ENCODE peak calls at places on chromosomes 13 and 19, in six cellular contexts. One of them, this sample, is unnamed.

GRCh38 chr13:20000062-20000552 is 41.6 kb downstream of the ZMYM2 start:
- DNase-seq in hypothalamus: no peak
- DNase-seq in NCI-H82: no peak
- DNase-seq in endothelial cell: no peak
- DNase-seq in cardiac fibroblast: no peak
- DNase-seq in activated T-cell treated with anti-CD3 and anti-CD28 coated beads, Interleukin-2, amount 50 U/mL, for 72 hours: no peak
- DNase-seq in this sample: peak

GRCh38 chr19:12450817-12451216 is 10.0 kb upstream of the ZNF443 start:
- DNase-seq in cardiac fibroblast: no peak
- DNase-seq in activated T-cell treated with anti-CD3 and anti-CD28 coated beads, Interleukin-2, amount 50 U/mL, for 72 hours: no peak
- DNase-seq in hypothalamus: no peak
- DNase-seq in NCI-H82: no peak
- DNase-seq in endothelial cell: no peak
- DNase-seq in this sample: no peak

GRCh38 chr19:11038511-11038910 is 50.8 kb upstream of the LDLR start:
- DNase-seq in hypothalamus: no peak
- DNase-seq in cardiac fibroblast: no peak
- DNase-seq in activated T-cell treated with anti-CD3 and anti-CD28 coated beads, Interleukin-2, amount 50 U/mL, for 72 hours: no peak
- DNase-seq in endothelial cell: no peak
- DNase-seq in NCI-H82: no peak
- DNase-seq in this sample: no peak

GRCh38 chr13:97621025-97621424 is 187.1 kb downstream of the RAP2A start:
- DNase-seq in hypothalamus: no peak
- DNase-seq in endothelial cell: no peak
- DNase-seq in cardiac fibroblast: no peak
- DNase-seq in activated T-cell treated with anti-CD3 and anti-CD28 coated beads, Interleukin-2, amount 50 U/mL, for 72 hours: no peak
- DNase-seq in NCI-H82: no peak
- DNase-seq in this sample: no peak

GRCh38 chr13:22735381-22735995 is 445.3 kb upstream of the SGCG start:
- DNase-seq in activated T-cell treated with anti-CD3 and anti-CD28 coated beads, Interleukin-2, amount 50 U/mL, for 72 hours: no peak
- DNase-seq in NCI-H82: peak
- DNase-seq in hypothalamus: no peak
- DNase-seq in endothelial cell: no peak
- DNase-seq in cardiac fibroblast: no peak
- DNase-seq in this sample: no peak

GRCh38 chr13:111027481-111028439 is 87.3 kb upstream of the ARHGEF7 start:
- DNase-seq in activated T-cell treated with anti-CD3 and anti-CD28 coated beads, Interleukin-2, amount 50 U/mL, for 72 hours: no peak
- DNase-seq in endothelial cell: no peak
- DNase-seq in NCI-H82: no peak
- DNase-seq in hypothalamus: no peak
- DNase-seq in cardiac fibroblast: no peak
- DNase-seq in this sample: no peak

GRCh38 chr19:10317045-10317856 is 1.4 kb upstream of the FDX2 start:
- DNase-seq in endothelial cell: no peak
- DNase-seq in hypothalamus: no peak
- DNase-seq in NCI-H82: no peak
- DNase-seq in activated T-cell treated with anti-CD3 and anti-CD28 coated beads, Interleukin-2, amount 50 U/mL, for 72 hours: no peak
- DNase-seq in cardiac fibroblast: no peak
- DNase-seq in this sample: no peak

GRCh38 chr19:39494661-39495060 is 4.1 kb upstream of the DLL3 start:
- DNase-seq in cardiac fibroblast: no peak
- DNase-seq in hypothalamus: no peak
- DNase-seq in NCI-H82: peak
- DNase-seq in endothelial cell: no peak
- DNase-seq in activated T-cell treated with anti-CD3 and anti-CD28 coated beads, Interleukin-2, amount 50 U/mL, for 72 hours: no peak
- DNase-seq in this sample: no peak

GRCh38 chr19:28636706-28637105 is 576.2 kb downstream of the UQCRFS1 start:
- DNase-seq in activated T-cell treated with anti-CD3 and anti-CD28 coated beads, Interleukin-2, amount 50 U/mL, for 72 hours: no peak
- DNase-seq in NCI-H82: no peak
- DNase-seq in cardiac fibroblast: no peak
- DNase-seq in endothelial cell: no peak
- DNase-seq in hypothalamus: no peak
- DNase-seq in this sample: no peak

GRCh38 chr19:33683881-33684549 is 62.3 kb downstream of the CHST8 start:
- DNase-seq in hypothalamus: no peak
- DNase-seq in activated T-cell treated with anti-CD3 and anti-CD28 coated beads, Interleukin-2, amount 50 U/mL, for 72 hours: no peak
- DNase-seq in NCI-H82: peak
- DNase-seq in cardiac fibroblast: peak
- DNase-seq in endothelial cell: peak
- DNase-seq in this sample: no peak

GRCh38 chr13:85665286-85665685 is 133.9 kb downstream of the SLITRK6 start:
- DNase-seq in activated T-cell treated with anti-CD3 and anti-CD28 coated beads, Interleukin-2, amount 50 U/mL, for 72 hours: no peak
- DNase-seq in endothelial cell: no peak
- DNase-seq in cardiac fibroblast: no peak
- DNase-seq in hypothalamus: no peak
- DNase-seq in NCI-H82: no peak
- DNase-seq in this sample: peak

GRCh38 chr19:3336680-3337523 is 29.5 kb upstream of the NFIC start:
- DNase-seq in hypothalamus: peak
- DNase-seq in activated T-cell treated with anti-CD3 and anti-CD28 coated beads, Interleukin-2, amount 50 U/mL, for 72 hours: no peak
- DNase-seq in cardiac fibroblast: peak
- DNase-seq in endothelial cell: no peak
- DNase-seq in NCI-H82: peak
- DNase-seq in this sample: no peak

GRCh38 chr19:49775742-49776370 is 9.1 kb downstream of the AP2A1 start:
- DNase-seq in cardiac fibroblast: no peak
- DNase-seq in endothelial cell: no peak
- DNase-seq in hypothalamus: no peak
- DNase-seq in activated T-cell treated with anti-CD3 and anti-CD28 coated beads, Interleukin-2, amount 50 U/mL, for 72 hours: no peak
- DNase-seq in NCI-H82: no peak
- DNase-seq in this sample: no peak

GRCh38 chr13:111031531-111031961 is 83.6 kb upstream of the ARHGEF7 start:
- DNase-seq in endothelial cell: no peak
- DNase-seq in cardiac fibroblast: peak
- DNase-seq in NCI-H82: no peak
- DNase-seq in hypothalamus: no peak
- DNase-seq in activated T-cell treated with anti-CD3 and anti-CD28 coated beads, Interleukin-2, amount 50 U/mL, for 72 hours: peak
- DNase-seq in this sample: no peak

GRCh38 chr19:7862413-7862951 is 11.7 kb downstream of the PRR36 start:
- DNase-seq in activated T-cell treated with anti-CD3 and anti-CD28 coated beads, Interleukin-2, amount 50 U/mL, for 72 hours: peak
- DNase-seq in endothelial cell: peak
- DNase-seq in hypothalamus: peak
- DNase-seq in NCI-H82: no peak
- DNase-seq in cardiac fibroblast: peak
- DNase-seq in this sample: no peak

GRCh38 chr13:51858433-51859247 is 3.1 kb upstream of the CCDC70 start:
- DNase-seq in cardiac fibroblast: no peak
- DNase-seq in endothelial cell: no peak
- DNase-seq in hypothalamus: no peak
- DNase-seq in NCI-H82: no peak
- DNase-seq in activated T-cell treated with anti-CD3 and anti-CD28 coated beads, Interleukin-2, amount 50 U/mL, for 72 hours: no peak
- DNase-seq in this sample: no peak

GRCh38 chr13:90757127-90757680 is 590.3 kb upstream of the MIR17HG start:
- DNase-seq in NCI-H82: no peak
- DNase-seq in cardiac fibroblast: peak
- DNase-seq in endothelial cell: no peak
- DNase-seq in hypothalamus: no peak
- DNase-seq in activated T-cell treated with anti-CD3 and anti-CD28 coated beads, Interleukin-2, amount 50 U/mL, for 72 hours: no peak
- DNase-seq in this sample: no peak

GRCh38 chr13:33676700-33677048 is 141.3 kb upstream of the RFC3 start:
- DNase-seq in endothelial cell: no peak
- DNase-seq in hypothalamus: peak
- DNase-seq in activated T-cell treated with anti-CD3 and anti-CD28 coated beads, Interleukin-2, amount 50 U/mL, for 72 hours: peak
- DNase-seq in cardiac fibroblast: peak
- DNase-seq in NCI-H82: peak
- DNase-seq in this sample: peak

GRCh38 chr13:49367640-49368431 is 76.0 kb downstream of the CAB39L start:
- DNase-seq in activated T-cell treated with anti-CD3 and anti-CD28 coated beads, Interleukin-2, amount 50 U/mL, for 72 hours: no peak
- DNase-seq in hypothalamus: no peak
- DNase-seq in NCI-H82: peak
- DNase-seq in cardiac fibroblast: peak
- DNase-seq in endothelial cell: no peak
- DNase-seq in this sample: no peak

GRCh38 chr19:31274266-31274963 is 74.8 kb downstream of the TSHZ3 start:
- DNase-seq in cardiac fibroblast: no peak
- DNase-seq in activated T-cell treated with anti-CD3 and anti-CD28 coated beads, Interleukin-2, amount 50 U/mL, for 72 hours: no peak
- DNase-seq in endothelial cell: no peak
- DNase-seq in NCI-H82: no peak
- DNase-seq in hypothalamus: no peak
- DNase-seq in this sample: no peak

GRCh38 chr19:46635920-46636761 is at the start of gene GNG8:
- DNase-seq in hypothalamus: no peak
- DNase-seq in cardiac fibroblast: no peak
- DNase-seq in endothelial cell: no peak
- DNase-seq in activated T-cell treated with anti-CD3 and anti-CD28 coated beads, Interleukin-2, amount 50 U/mL, for 72 hours: peak
- DNase-seq in NCI-H82: no peak
- DNase-seq in this sample: no peak

GRCh38 chr13:102508411-102508810 is 88.4 kb upstream of the TPP2 start:
- DNase-seq in cardiac fibroblast: no peak
- DNase-seq in NCI-H82: no peak
- DNase-seq in endothelial cell: no peak
- DNase-seq in hypothalamus: no peak
- DNase-seq in activated T-cell treated with anti-CD3 and anti-CD28 coated beads, Interleukin-2, amount 50 U/mL, for 72 hours: no peak
- DNase-seq in this sample: no peak